ENCODE peak calls at places on chromosomes 16 and 17, in six cellular contexts. One of them, this sample, is unnamed.

GRCh38 chr16:57666353-57667068 is 1.6 kb upstream of the ADGRG3 start:
- DNase-seq in activated B cell treated with CpG ODN at 0.5 μM for 24 hours: no peak
- DNase-seq in prostate gland: no peak
- DNase-seq in anterior cingulate cortex: no peak
- DNase-seq in mucosa of descending colon: no peak
- DNase-seq in AG10803: no peak
- DNase-seq in this sample: no peak

GRCh38 chr17:33750943-33751701 is 458.0 kb upstream of the ASIC2 start:
- DNase-seq in activated B cell treated with CpG ODN at 0.5 μM for 24 hours: peak
- DNase-seq in prostate gland: peak
- DNase-seq in anterior cingulate cortex: peak
- DNase-seq in mucosa of descending colon: peak
- DNase-seq in AG10803: peak
- DNase-seq in this sample: peak

GRCh38 chr17:49646391-49647255 is 31.3 kb downstream of the SPOP start:
- DNase-seq in activated B cell treated with CpG ODN at 0.5 μM for 24 hours: no peak
- DNase-seq in prostate gland: no peak
- DNase-seq in anterior cingulate cortex: no peak
- DNase-seq in mucosa of descending colon: no peak
- DNase-seq in AG10803: peak
- DNase-seq in this sample: peak

GRCh38 chr16:67384778-67385510 is 8.4 kb downstream of the TPPP3 start:
- DNase-seq in activated B cell treated with CpG ODN at 0.5 μM for 24 hours: no peak
- DNase-seq in prostate gland: no peak
- DNase-seq in anterior cingulate cortex: no peak
- DNase-seq in mucosa of descending colon: no peak
- DNase-seq in AG10803: no peak
- DNase-seq in this sample: no peak

GRCh38 chr16:69861276-69862030 is 89.7 kb upstream of the CLEC18A start:
- DNase-seq in activated B cell treated with CpG ODN at 0.5 μM for 24 hours: no peak
- DNase-seq in prostate gland: peak
- DNase-seq in anterior cingulate cortex: no peak
- DNase-seq in mucosa of descending colon: no peak
- DNase-seq in AG10803: peak
- DNase-seq in this sample: peak

GRCh38 chr17:42183741-42184711 is 1.2 kb downstream of the HCRT start:
- DNase-seq in activated B cell treated with CpG ODN at 0.5 μM for 24 hours: peak
- DNase-seq in prostate gland: peak
- DNase-seq in anterior cingulate cortex: peak
- DNase-seq in mucosa of descending colon: peak
- DNase-seq in AG10803: peak
- DNase-seq in this sample: peak

GRCh38 chr17:58315281-58315711 is 13.3 kb downstream of the TSPOAP1 start:
- DNase-seq in activated B cell treated with CpG ODN at 0.5 μM for 24 hours: no peak
- DNase-seq in prostate gland: no peak
- DNase-seq in anterior cingulate cortex: no peak
- DNase-seq in mucosa of descending colon: no peak
- DNase-seq in AG10803: no peak
- DNase-seq in this sample: no peak

GRCh38 chr17:10059684-10060211 is 138.7 kb downstream of the GAS7 start:
- DNase-seq in activated B cell treated with CpG ODN at 0.5 μM for 24 hours: no peak
- DNase-seq in prostate gland: no peak
- DNase-seq in anterior cingulate cortex: no peak
- DNase-seq in mucosa of descending colon: no peak
- DNase-seq in AG10803: peak
- DNase-seq in this sample: no peak

GRCh38 chr16:11201498-11202259 is 54.3 kb downstream of the SOCS1 start:
- DNase-seq in activated B cell treated with CpG ODN at 0.5 μM for 24 hours: no peak
- DNase-seq in prostate gland: no peak
- DNase-seq in anterior cingulate cortex: no peak
- DNase-seq in mucosa of descending colon: no peak
- DNase-seq in AG10803: peak
- DNase-seq in this sample: peak

GRCh38 chr16:89471225-89471624 is 19.1 kb downstream of the ANKRD11 start:
- DNase-seq in activated B cell treated with CpG ODN at 0.5 μM for 24 hours: no peak
- DNase-seq in prostate gland: no peak
- DNase-seq in anterior cingulate cortex: no peak
- DNase-seq in mucosa of descending colon: no peak
- DNase-seq in AG10803: peak
- DNase-seq in this sample: peak